ENCODE peak calls at places on chromosomes 11 and 22, in nine cellular contexts. One of them, this sample, is unnamed.

GRCh38 chr22:44448271-44448780 is 49.7 kb downstream of the RTL6 start:
- DNase-seq in A549: peak; percentile 58
- DNase-seq in CD4-positive, alpha-beta memory T cell: no peak
- DNase-seq in CD4-positive, alpha-beta T cell: no peak
- DNase-seq in tibial nerve: peak; percentile 54
- DNase-seq in lung: no peak
- DNase-seq in colonic mucosa: no peak
- DNase-seq in coronary artery: no peak
- DNase-seq in sigmoid colon: peak; percentile 91
- DNase-seq in this sample: peak; percentile 83

GRCh38 chr22:25843660-25844275 is 101.8 kb downstream of the MYO18B start:
- DNase-seq in A549: no peak
- DNase-seq in CD4-positive, alpha-beta memory T cell: no peak
- DNase-seq in CD4-positive, alpha-beta T cell: no peak
- DNase-seq in tibial nerve: no peak
- DNase-seq in lung: no peak
- DNase-seq in colonic mucosa: no peak
- DNase-seq in coronary artery: peak; percentile 50
- DNase-seq in sigmoid colon: no peak
- DNase-seq in this sample: no peak

GRCh38 chr11:21323617-21324016 is 654.2 kb downstream of the NELL1 start:
- DNase-seq in A549: no peak
- DNase-seq in CD4-positive, alpha-beta memory T cell: no peak
- DNase-seq in CD4-positive, alpha-beta T cell: no peak
- DNase-seq in tibial nerve: no peak
- DNase-seq in lung: no peak
- DNase-seq in colonic mucosa: no peak
- DNase-seq in coronary artery: no peak
- DNase-seq in sigmoid colon: no peak
- DNase-seq in this sample: no peak

GRCh38 chr11:120235024-120235628 is 4.8 kb upstream of the POU2F3 start:
- DNase-seq in A549: peak; percentile 64
- DNase-seq in CD4-positive, alpha-beta memory T cell: peak; percentile 30
- DNase-seq in CD4-positive, alpha-beta T cell: no peak
- DNase-seq in tibial nerve: no peak
- DNase-seq in lung: peak; percentile 71
- DNase-seq in colonic mucosa: peak; percentile 72
- DNase-seq in coronary artery: no peak
- DNase-seq in sigmoid colon: no peak
- DNase-seq in this sample: no peak

GRCh38 chr11:911031-911889 is 650 bp upstream of the CHID1 start:
- DNase-seq in A549: no peak
- DNase-seq in CD4-positive, alpha-beta memory T cell: no peak
- DNase-seq in CD4-positive, alpha-beta T cell: no peak
- DNase-seq in tibial nerve: no peak
- DNase-seq in lung: no peak
- DNase-seq in colonic mucosa: peak; percentile 39
- DNase-seq in coronary artery: no peak
- DNase-seq in sigmoid colon: no peak
- DNase-seq in this sample: peak; percentile 42

GRCh38 chr22:38305481-38306448 is 11.5 kb downstream of the CSNK1E start:
- DNase-seq in A549: no peak
- DNase-seq in CD4-positive, alpha-beta memory T cell: peak; percentile 29
- DNase-seq in CD4-positive, alpha-beta T cell: no peak
- DNase-seq in tibial nerve: no peak
- DNase-seq in lung: no peak
- DNase-seq in colonic mucosa: peak; percentile 64
- DNase-seq in coronary artery: no peak
- DNase-seq in sigmoid colon: no peak
- DNase-seq in this sample: no peak

GRCh38 chr22:38180841-38181452 is 683 bp downstream of the PLA2G6 start:
- DNase-seq in A549: no peak
- DNase-seq in CD4-positive, alpha-beta memory T cell: peak; percentile 62
- DNase-seq in CD4-positive, alpha-beta T cell: no peak
- DNase-seq in tibial nerve: peak; percentile 52
- DNase-seq in lung: peak; percentile 63
- DNase-seq in colonic mucosa: peak; percentile 83
- DNase-seq in coronary artery: no peak
- DNase-seq in sigmoid colon: no peak
- DNase-seq in this sample: peak; percentile 82

GRCh38 chr11:5689551-5689983 is at the start of gene TRIM22:
- DNase-seq in A549: no peak
- DNase-seq in CD4-positive, alpha-beta memory T cell: peak; percentile 74
- DNase-seq in CD4-positive, alpha-beta T cell: peak; percentile 55
- DNase-seq in tibial nerve: peak; percentile 62
- DNase-seq in lung: peak; percentile 60
- DNase-seq in colonic mucosa: peak; percentile 58
- DNase-seq in coronary artery: no peak
- DNase-seq in sigmoid colon: no peak
- DNase-seq in this sample: peak; percentile 73

GRCh38 chr11:132037961-132038360 is 667.5 kb downstream of the NTM start:
- DNase-seq in A549: no peak
- DNase-seq in CD4-positive, alpha-beta memory T cell: no peak
- DNase-seq in CD4-positive, alpha-beta T cell: no peak
- DNase-seq in tibial nerve: no peak
- DNase-seq in lung: no peak
- DNase-seq in colonic mucosa: no peak
- DNase-seq in coronary artery: no peak
- DNase-seq in sigmoid colon: no peak
- DNase-seq in this sample: no peak

GRCh38 chr11:103358251-103358650 is 249.0 kb downstream of the DYNC2H1 start:
- DNase-seq in A549: no peak
- DNase-seq in CD4-positive, alpha-beta memory T cell: no peak
- DNase-seq in CD4-positive, alpha-beta T cell: no peak
- DNase-seq in tibial nerve: no peak
- DNase-seq in lung: no peak
- DNase-seq in colonic mucosa: no peak
- DNase-seq in coronary artery: no peak
- DNase-seq in sigmoid colon: no peak
- DNase-seq in this sample: no peak

GRCh38 chr11:69055212-69055586 is 6.5 kb downstream of the TPCN2 start:
- DNase-seq in A549: no peak
- DNase-seq in CD4-positive, alpha-beta memory T cell: no peak
- DNase-seq in CD4-positive, alpha-beta T cell: no peak
- DNase-seq in tibial nerve: no peak
- DNase-seq in lung: no peak
- DNase-seq in colonic mucosa: peak; percentile 82
- DNase-seq in coronary artery: no peak
- DNase-seq in sigmoid colon: no peak
- DNase-seq in this sample: no peak

GRCh38 chr11:31882951-31883392 is 71.8 kb upstream of the PAX6 start:
- DNase-seq in A549: no peak
- DNase-seq in CD4-positive, alpha-beta memory T cell: no peak
- DNase-seq in CD4-positive, alpha-beta T cell: no peak
- DNase-seq in tibial nerve: no peak
- DNase-seq in lung: no peak
- DNase-seq in colonic mucosa: no peak
- DNase-seq in coronary artery: no peak
- DNase-seq in sigmoid colon: no peak
- DNase-seq in this sample: no peak

GRCh38 chr11:74701351-74701750 is 29.9 kb downstream of the CHRDL2 start:
- DNase-seq in A549: no peak
- DNase-seq in CD4-positive, alpha-beta memory T cell: no peak
- DNase-seq in CD4-positive, alpha-beta T cell: no peak
- DNase-seq in tibial nerve: no peak
- DNase-seq in lung: no peak
- DNase-seq in colonic mucosa: no peak
- DNase-seq in coronary artery: no peak
- DNase-seq in sigmoid colon: no peak
- DNase-seq in this sample: no peak

GRCh38 chr11:18566406-18566805 is 22.1 kb downstream of the UEVLD start:
- DNase-seq in A549: no peak
- DNase-seq in CD4-positive, alpha-beta memory T cell: no peak
- DNase-seq in CD4-positive, alpha-beta T cell: no peak
- DNase-seq in tibial nerve: no peak
- DNase-seq in lung: no peak
- DNase-seq in colonic mucosa: no peak
- DNase-seq in coronary artery: no peak
- DNase-seq in sigmoid colon: no peak
- DNase-seq in this sample: no peak

GRCh38 chr11:119584193-119585037 is 144.6 kb downstream of the NECTIN1 start:
- DNase-seq in A549: peak; percentile 28
- DNase-seq in CD4-positive, alpha-beta memory T cell: no peak
- DNase-seq in CD4-positive, alpha-beta T cell: no peak
- DNase-seq in tibial nerve: no peak
- DNase-seq in lung: no peak
- DNase-seq in colonic mucosa: peak; percentile 35
- DNase-seq in coronary artery: peak; percentile 65
- DNase-seq in sigmoid colon: peak; percentile 68
- DNase-seq in this sample: peak; percentile 34

GRCh38 chr11:17515443-17516176 is 28.6 kb downstream of the USH1C start:
- DNase-seq in A549: no peak
- DNase-seq in CD4-positive, alpha-beta memory T cell: no peak
- DNase-seq in CD4-positive, alpha-beta T cell: no peak
- DNase-seq in tibial nerve: no peak
- DNase-seq in lung: no peak
- DNase-seq in colonic mucosa: no peak
- DNase-seq in coronary artery: no peak
- DNase-seq in sigmoid colon: no peak
- DNase-seq in this sample: no peak

GRCh38 chr11:36253238-36253637 is 36.0 kb downstream of the COMMD9 start:
- DNase-seq in A549: no peak
- DNase-seq in CD4-positive, alpha-beta memory T cell: no peak
- DNase-seq in CD4-positive, alpha-beta T cell: no peak
- DNase-seq in tibial nerve: no peak
- DNase-seq in lung: no peak
- DNase-seq in colonic mucosa: no peak
- DNase-seq in coronary artery: no peak
- DNase-seq in sigmoid colon: no peak
- DNase-seq in this sample: no peak

DNA sequence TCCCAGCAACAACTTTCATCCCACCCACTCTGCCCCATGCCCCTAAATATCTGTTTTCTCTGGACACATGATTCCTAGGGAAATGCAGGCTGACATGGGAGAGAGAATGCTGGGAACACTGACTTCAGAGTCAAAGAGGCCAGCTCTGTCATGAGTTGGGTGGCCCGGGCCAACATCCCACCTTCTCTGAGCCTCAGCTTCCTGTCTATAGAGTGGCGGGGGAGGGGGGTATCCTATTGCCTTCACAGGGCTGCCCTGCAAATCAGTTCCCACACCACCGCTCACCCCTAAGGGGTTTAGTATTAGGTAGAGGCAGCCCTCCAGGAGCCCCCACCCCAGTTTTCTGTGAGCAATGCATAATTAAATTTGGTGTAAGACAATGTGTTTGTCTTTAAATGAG is 175.0 kb upstream of the NCAM1 start:
- DNase-seq in A549: no peak
- DNase-seq in CD4-positive, alpha-beta memory T cell: no peak
- DNase-seq in CD4-positive, alpha-beta T cell: no peak
- DNase-seq in tibial nerve: no peak
- DNase-seq in lung: no peak
- DNase-seq in colonic mucosa: no peak
- DNase-seq in coronary artery: no peak
- DNase-seq in sigmoid colon: no peak
- DNase-seq in this sample: no peak
- H3K27ac ChIP-seq in A549: no peak overlapping the region
- H3K27ac ChIP-seq in CD4-positive, alpha-beta memory T cell: no peak overlapping the region
- H3K27ac ChIP-seq in CD4-positive, alpha-beta T cell: no peak overlapping the region
- H3K27ac ChIP-seq in tibial nerve: peak overlapping the region; percentile 69
- H3K27ac ChIP-seq in lung: no peak overlapping the region
- H3K27ac ChIP-seq in colonic mucosa: no peak overlapping the region
- H3K27ac ChIP-seq in coronary artery: no peak overlapping the region
- H3K27ac ChIP-seq in sigmoid colon: peak overlapping the region; percentile 68
- H3K27ac ChIP-seq in this sample: no peak overlapping the region

GRCh38 chr11:130672911-130673310 is 224.5 kb downstream of the ADAMTS15 start:
- DNase-seq in A549: no peak
- DNase-seq in CD4-positive, alpha-beta memory T cell: no peak
- DNase-seq in CD4-positive, alpha-beta T cell: no peak
- DNase-seq in tibial nerve: no peak
- DNase-seq in lung: no peak
- DNase-seq in colonic mucosa: no peak
- DNase-seq in coronary artery: no peak
- DNase-seq in sigmoid colon: no peak
- DNase-seq in this sample: no peak
- H3K27ac ChIP-seq in A549: no peak overlapping the region
- H3K27ac ChIP-seq in CD4-positive, alpha-beta memory T cell: no peak overlapping the region
- H3K27ac ChIP-seq in CD4-positive, alpha-beta T cell: no peak overlapping the region
- H3K27ac ChIP-seq in tibial nerve: peak overlapping the region; percentile 16
- H3K27ac ChIP-seq in lung: no peak overlapping the region
- H3K27ac ChIP-seq in colonic mucosa: no peak overlapping the region
- H3K27ac ChIP-seq in coronary artery: peak overlapping the region; percentile 87
- H3K27ac ChIP-seq in sigmoid colon: peak overlapping the region; percentile 87
- H3K27ac ChIP-seq in this sample: peak overlapping the region; percentile 81

DNA sequence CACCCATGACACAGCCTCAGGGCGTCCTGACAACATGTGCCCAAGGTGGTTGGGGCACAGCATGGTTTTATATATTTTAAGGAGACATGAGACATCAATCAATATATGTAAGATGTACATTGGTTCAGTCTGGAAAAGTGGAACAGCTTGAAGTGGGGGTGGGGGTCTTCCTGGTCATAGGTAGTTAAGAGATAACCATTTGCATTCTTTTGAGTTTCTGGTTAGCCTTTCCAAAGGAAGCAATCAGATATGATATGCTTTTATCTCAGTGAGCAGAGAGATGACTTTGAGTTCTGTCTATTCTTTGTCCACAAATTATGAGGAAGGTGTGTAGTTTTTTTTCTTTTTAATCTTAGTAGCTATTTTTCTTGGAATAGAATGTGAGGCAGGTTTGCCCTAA is 10.1 kb upstream of the ANAPC15 start:
- DNase-seq in A549: no peak
- DNase-seq in CD4-positive, alpha-beta memory T cell: no peak
- DNase-seq in CD4-positive, alpha-beta T cell: no peak
- DNase-seq in tibial nerve: no peak
- DNase-seq in lung: no peak
- DNase-seq in colonic mucosa: no peak
- DNase-seq in coronary artery: no peak
- DNase-seq in sigmoid colon: no peak
- DNase-seq in this sample: no peak
- H3K27ac ChIP-seq in A549: no peak overlapping the region
- H3K27ac ChIP-seq in CD4-positive, alpha-beta memory T cell: no peak overlapping the region
- H3K27ac ChIP-seq in CD4-positive, alpha-beta T cell: no peak overlapping the region
- H3K27ac ChIP-seq in tibial nerve: no peak overlapping the region
- H3K27ac ChIP-seq in lung: no peak overlapping the region
- H3K27ac ChIP-seq in colonic mucosa: no peak overlapping the region
- H3K27ac ChIP-seq in coronary artery: no peak overlapping the region
- H3K27ac ChIP-seq in sigmoid colon: no peak overlapping the region
- H3K27ac ChIP-seq in this sample: no peak overlapping the region

DNA sequence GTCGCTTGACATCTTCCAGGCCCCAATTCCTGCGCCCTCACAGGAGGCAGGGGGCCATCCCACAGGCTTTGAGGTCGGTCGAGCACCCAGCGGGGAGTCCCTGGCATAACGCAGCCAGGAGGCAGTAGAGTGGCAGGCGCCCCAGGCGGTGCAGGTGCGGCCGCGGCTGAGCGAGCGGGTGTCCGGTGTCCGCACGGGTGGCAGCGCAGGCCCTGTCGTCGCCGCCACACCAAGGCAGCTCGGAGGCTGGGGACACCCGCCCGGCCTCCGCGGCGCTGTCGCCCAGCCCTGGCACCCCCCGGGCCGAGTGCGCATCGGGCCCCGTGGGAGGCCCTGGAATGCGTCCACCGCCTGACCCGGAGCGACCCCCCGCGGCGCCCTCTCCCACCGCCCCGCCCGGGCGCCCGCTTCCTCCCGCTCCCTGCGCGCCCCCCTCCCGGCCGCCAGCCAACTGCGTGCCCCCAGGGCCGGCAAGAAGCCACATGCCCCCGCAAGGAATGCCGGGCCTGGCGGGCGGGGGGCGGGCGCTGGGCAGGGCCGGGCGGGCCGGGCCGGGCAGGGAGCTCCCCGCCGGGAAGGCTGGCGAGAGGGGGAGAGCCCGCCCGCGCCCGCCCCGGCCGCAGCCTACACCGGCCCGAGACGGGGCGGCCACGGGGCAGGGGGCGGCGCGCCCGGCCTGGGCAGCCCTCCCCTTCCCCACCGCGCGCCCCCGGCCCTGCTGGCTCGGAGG is 33.9 kb downstream of the PRDM11 start:
- DNase-seq in A549: peak; percentile 76
- DNase-seq in CD4-positive, alpha-beta memory T cell: no peak
- DNase-seq in CD4-positive, alpha-beta T cell: no peak
- DNase-seq in tibial nerve: no peak
- DNase-seq in lung: peak; percentile 48
- DNase-seq in colonic mucosa: peak; percentile 70
- DNase-seq in coronary artery: no peak
- DNase-seq in sigmoid colon: peak; percentile 82
- DNase-seq in this sample: peak; percentile 81
- H3K27ac ChIP-seq in A549: peak overlapping the region; percentile 98
- H3K27ac ChIP-seq in CD4-positive, alpha-beta memory T cell: no peak overlapping the region
- H3K27ac ChIP-seq in CD4-positive, alpha-beta T cell: no peak overlapping the region
- H3K27ac ChIP-seq in tibial nerve: peak overlapping the region; percentile 92
- H3K27ac ChIP-seq in lung: peak overlapping the region; percentile 95
- H3K27ac ChIP-seq in colonic mucosa: no peak overlapping the region
- H3K27ac ChIP-seq in coronary artery: peak overlapping the region; percentile 92
- H3K27ac ChIP-seq in sigmoid colon: peak overlapping the region; percentile 82
- H3K27ac ChIP-seq in this sample: peak overlapping the region; percentile 78

This sample was measured in tibial artery.